ENCODE peak calls at places on chromosome 12, in six cellular contexts. M is left ventricle myocardium inferior; O is small intestine; U is breast epithelium; Y is CD8-positive, alpha-beta memory T cell; N is esophagus squamous epithelium. I is an unnamed sample.

GRCh38 chr12:108332791-108333382 is 6.2 kb downstream of the CMKLR1 start:
- DNase-seq in O (no peak), Y (no peak), N (no peak), M (peak), U (peak), I (peak)

GRCh38 chr12:108284163-108284562 is 54.9 kb downstream of the CMKLR1 start:
- DNase-seq in O (no peak), M (no peak), Y (no peak), N (no peak), U (no peak), I (no peak)

GRCh38 chr12:76804435-76804976 is 40.6 kb downstream of the ZDHHC17 start:
- DNase-seq in N (no peak), Y (no peak), M (no peak), O (peak), U (no peak), I (no peak)

GRCh38 chr12:49953961-49954835 is 3.7 kb downstream of the AQP2 start:
- DNase-seq in U (no peak), M (no peak), Y (no peak), N (no peak), O (no peak), I (no peak)

GRCh38 chr12:2138294-2138693 is 85.5 kb downstream of the CACNA1C start:
- DNase-seq in Y (no peak), M (no peak), N (no peak), O (no peak), U (no peak), I (no peak)

GRCh38 chr12:104604995-104605675 is 148.4 kb downstream of the CHST11 start:
- DNase-seq in M (no peak), U (no peak), Y (no peak), N (no peak), O (no peak), I (no peak)

GRCh38 chr12:11693068-11693467 is 43.6 kb downstream of the ETV6 start:
- DNase-seq in O (no peak), U (no peak), Y (no peak), N (no peak), M (no peak), I (no peak)

GRCh38 chr12:88420460-88420859 is 159.8 kb downstream of the KITLG start:
- DNase-seq in N (no peak), M (no peak), O (no peak), U (no peak), Y (no peak), I (no peak)

GRCh38 chr12:100311317-100311716 is 44.3 kb downstream of the SCYL2 start:
- DNase-seq in U (no peak), N (no peak), O (no peak), Y (no peak), M (no peak), I (no peak)

GRCh38 chr12:109440851-109441490 is 36.1 kb downstream of the KCTD10 start:
- DNase-seq in M (no peak), O (peak), N (no peak), Y (no peak), U (peak), I (no peak)

GRCh38 chr12:46677749-46678148 is 148.0 kb downstream of the SLC38A4 start:
- DNase-seq in N (no peak), O (no peak), M (no peak), Y (no peak), U (no peak), I (no peak)

GRCh38 chr12:75585309-75585708 is 73.9 kb upstream of the KRR1 start:
- DNase-seq in O (no peak), M (no peak), Y (no peak), U (no peak), N (no peak), I (no peak)

GRCh38 chr12:75658826-75659823 is 147.7 kb upstream of the KRR1 start:
- DNase-seq in N (no peak), O (no peak), M (no peak), Y (no peak), U (no peak), I (no peak)

GRCh38 chr12:75632452-75632851 is 121.0 kb upstream of the KRR1 start:
- DNase-seq in Y (no peak), U (no peak), O (no peak), M (no peak), N (no peak), I (no peak)

GRCh38 chr12:52362118-52362726 is 5.1 kb downstream of the KRT85 start:
- DNase-seq in Y (no peak), N (no peak), O (no peak), U (no peak), M (no peak), I (no peak)

GRCh38 chr12:51888316-51889215 is 663 bp downstream of the ANKRD33 start:
- DNase-seq in M (no peak), N (no peak), Y (no peak), U (no peak), O (no peak), I (no peak)

GRCh38 chr12:42474391-42474790 is 115.2 kb downstream of the PRICKLE1 start:
- DNase-seq in O (no peak), Y (no peak), M (no peak), U (no peak), N (no peak), I (no peak)

GRCh38 chr12:104334581-104334980 is 31.0 kb downstream of the EID3 start:
- DNase-seq in N (no peak), O (no peak), U (no peak), Y (no peak), M (no peak), I (no peak)

GRCh38 chr12:123721245-123721644 is 9.1 kb downstream of the ATP6V0A2 start:
- DNase-seq in N (no peak), U (no peak), O (peak), M (no peak), Y (no peak), I (no peak)

GRCh38 chr12:23795494-23795893 is 154.0 kb downstream of the SOX5 start:
- DNase-seq in M (no peak), U (no peak), Y (no peak), O (no peak), N (no peak), I (no peak)

GRCh38 chr12:107468182-107468581 is 217.4 kb upstream of the PWP1 start:
- DNase-seq in N (no peak), Y (no peak), O (no peak), U (no peak), M (no peak), I (no peak)

GRCh38 chr12:20024194-20024593 is 344.1 kb upstream of the PDE3A start:
- DNase-seq in Y (no peak), M (no peak), O (no peak), U (no peak), N (no peak), I (no peak)

GRCh38 chr12:95129115-95129514 is 55.7 kb upstream of the NR2C1 start:
- DNase-seq in M (no peak), U (no peak), N (no peak), Y (no peak), O (no peak), I (no peak)

GRCh38 chr12:126156806-126157574 is 1091.8 kb downstream of the AACS start:
- DNase-seq in M (no peak), O (no peak), Y (no peak), N (no peak), U (no peak), I (no peak)

GRCh38 chr12:32671930-32672785 is 6.9 kb upstream of the DNM1L start:
- DNase-seq in M (no peak), N (no peak), U (no peak), Y (no peak), O (peak), I (no peak)

GRCh38 chr12:50515587-50515986 is 10.8 kb downstream of the DIP2B start:
- DNase-seq in N (no peak), M (no peak), U (no peak), Y (no peak), O (no peak), I (no peak)

GRCh38 chr12:10018390-10018789 is 8.0 kb downstream of the CLEC12B start:
- DNase-seq in Y (no peak), M (no peak), N (no peak), U (no peak), O (no peak), I (no peak)

GRCh38 chr12:106794369-106794768 is 19.9 kb downstream of the RIC8B start:
- DNase-seq in N (no peak), O (no peak), U (no peak), Y (no peak), M (no peak), I (no peak)

GRCh38 chr12:401235-402126 is at the start of gene CCDC77:
- DNase-seq in N (no peak), Y (peak), O (peak), U (peak), M (peak), I (peak)

GRCh38 chr12:400828-401227 is 616 bp upstream of the CCDC77 start:
- DNase-seq in N (no peak), M (no peak), U (no peak), Y (no peak), O (no peak), I (no peak)

DNA sequence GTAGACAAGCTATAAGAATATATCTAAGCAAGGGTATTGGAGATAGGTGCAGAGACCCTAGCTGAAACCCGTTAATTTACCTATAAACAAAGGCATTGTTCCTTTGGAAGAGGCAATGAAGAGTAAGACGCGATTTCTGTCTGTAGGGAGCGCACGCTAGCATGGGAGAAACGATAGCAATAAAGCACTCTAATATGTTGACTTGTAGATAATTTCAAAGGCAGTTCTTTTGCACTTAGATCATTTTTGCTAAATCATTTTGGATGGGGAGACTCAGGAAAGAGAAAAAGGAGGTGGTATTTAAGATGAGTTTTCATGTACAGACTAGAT is 648 bp downstream of the CCDC77 start:
- DNase-seq in Y (no peak), N (no peak), M (no peak), U (no peak), O (peak), I (no peak)
- H3K27ac ChIP-seq in Y (peak), N (peak), M (peak), U (peak), O (no peak), I (peak)

GRCh38 chr12:58051378-58051777 is 110.0 kb downstream of the ATP23 start:
- DNase-seq in O (no peak), N (no peak), M (no peak), U (no peak), Y (no peak), I (no peak)
- H3K4me3 ChIP-seq in O (no peak), N (no peak), M (no peak), U (no peak), Y (no peak), I (no peak)

GRCh38 chr12:5499566-5500325 is 67.8 kb downstream of the NTF3 start:
- DNase-seq in U (no peak), M (no peak), O (peak), Y (no peak), N (no peak), I (peak)

GRCh38 chr12:5500326-5500659 is 68.4 kb downstream of the NTF3 start:
- DNase-seq in O (no peak), N (no peak), U (no peak), Y (no peak), M (no peak), I (peak)

GRCh38 chr12:5497329-5498058 is 65.6 kb downstream of the NTF3 start:
- DNase-seq in U (no peak), O (peak), N (no peak), Y (no peak), M (no peak), I (peak)

GRCh38 chr12:5498081-5498480 is 66.2 kb downstream of the NTF3 start:
- DNase-seq in U (no peak), N (no peak), M (no peak), O (no peak), Y (no peak), I (no peak)

GRCh38 chr12:5498806-5499205 is 66.9 kb downstream of the NTF3 start:
- DNase-seq in N (no peak), U (no peak), O (no peak), Y (no peak), M (no peak), I (no peak)
- H3K27ac ChIP-seq in N (no peak), U (no peak), O (peak), Y (no peak), M (no peak), I (no peak)

GRCh38 chr12:14258468-14258947 is 107.0 kb upstream of the ATF7IP start:
- DNase-seq in O (no peak), U (no peak), M (no peak), N (no peak), Y (no peak), I (no peak)
- H3K4me3 ChIP-seq in O (no peak), U (peak), M (no peak), N (no peak), Y (no peak), I (no peak)

GRCh38 chr12:6352198-6353173 is 10.6 kb upstream of the TNFRSF1A start:
- DNase-seq in O (no peak), Y (no peak), N (no peak), U (no peak), M (no peak), I (no peak)
- H3K27ac ChIP-seq in O (no peak), Y (no peak), N (peak), U (no peak), M (peak), I (no peak)

GRCh38 chr12:117045998-117046374 is 53.2 kb downstream of the TESC start:
- DNase-seq in U (no peak), M (no peak), Y (no peak), O (no peak), N (no peak), I (no peak)

GRCh38 chr12:117044790-117045174 is 54.4 kb downstream of the TESC start:
- DNase-seq in Y (no peak), U (no peak), N (no peak), M (no peak), O (no peak), I (no peak)

GRCh38 chr12:117046425-117046824 is 52.8 kb downstream of the TESC start:
- DNase-seq in U (no peak), O (no peak), Y (no peak), M (no peak), N (no peak), I (no peak)

GRCh38 chr12:117044311-117044710 is 54.9 kb downstream of the TESC start:
- DNase-seq in U (no peak), M (no peak), O (no peak), Y (no peak), N (no peak), I (no peak)

DNA sequence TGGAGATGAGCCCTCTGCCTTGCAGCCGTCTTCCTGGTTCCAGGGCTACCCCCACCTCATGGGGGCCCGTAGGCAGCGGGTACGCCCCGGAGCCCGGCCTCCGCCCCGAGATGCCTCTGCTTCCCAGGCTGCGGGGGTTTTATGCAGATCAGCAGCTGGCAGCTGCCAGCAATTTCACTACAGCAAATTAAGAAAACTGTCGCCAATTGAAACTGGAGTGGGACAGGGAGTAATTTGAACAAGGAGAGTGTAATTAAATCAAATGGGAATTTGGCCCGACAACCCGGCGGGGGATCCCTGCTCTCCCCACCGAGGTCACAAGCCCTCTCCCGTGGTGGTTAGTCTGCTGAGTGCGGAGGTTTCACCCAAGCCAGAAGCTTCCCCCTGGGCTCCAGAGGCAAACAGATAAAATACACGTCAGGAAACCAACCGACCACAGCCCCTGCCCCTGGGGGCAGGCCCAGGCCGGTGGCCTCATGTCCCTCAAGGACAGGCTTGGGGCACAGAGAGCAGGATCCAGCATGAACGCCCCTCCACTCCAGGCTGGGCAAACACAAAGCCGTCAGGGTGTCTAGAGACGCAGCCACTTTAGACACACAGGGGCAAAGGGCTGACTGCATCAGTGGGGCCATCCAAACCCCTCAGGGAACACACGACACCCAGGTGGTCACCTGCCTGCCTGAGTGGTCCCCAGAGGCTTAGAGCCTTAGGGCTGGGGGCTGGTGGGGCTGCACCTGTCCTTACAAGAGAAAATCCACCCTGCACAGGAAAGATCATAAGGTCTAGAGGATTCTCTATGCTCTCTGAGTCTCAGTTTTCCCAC is 53.8 kb downstream of the TESC start:
- DNase-seq in M (no peak), N (no peak), Y (no peak), O (no peak), U (no peak), I (no peak)
- H3K4me3 ChIP-seq in M (no peak), N (no peak), Y (no peak), O (no peak), U (peak), I (no peak)

GRCh38 chr12:15787801-15788200 is 1.4 kb downstream of the EPS8 start:
- DNase-seq in N (no peak), Y (no peak), U (no peak), O (peak), M (no peak), I (no peak)

GRCh38 chr12:15794196-15794595 is 5.0 kb upstream of the EPS8 start:
- DNase-seq in Y (no peak), M (no peak), O (no peak), U (no peak), N (no peak), I (no peak)

GRCh38 chr12:15788266-15789214 is 648 bp downstream of the EPS8 start:
- DNase-seq in U (peak), N (no peak), M (peak), Y (peak), O (peak), I (no peak)

GRCh38 chr12:15794836-15795235 is 5.6 kb upstream of the EPS8 start:
- DNase-seq in Y (no peak), N (no peak), O (no peak), U (no peak), M (no peak), I (no peak)

DNA sequence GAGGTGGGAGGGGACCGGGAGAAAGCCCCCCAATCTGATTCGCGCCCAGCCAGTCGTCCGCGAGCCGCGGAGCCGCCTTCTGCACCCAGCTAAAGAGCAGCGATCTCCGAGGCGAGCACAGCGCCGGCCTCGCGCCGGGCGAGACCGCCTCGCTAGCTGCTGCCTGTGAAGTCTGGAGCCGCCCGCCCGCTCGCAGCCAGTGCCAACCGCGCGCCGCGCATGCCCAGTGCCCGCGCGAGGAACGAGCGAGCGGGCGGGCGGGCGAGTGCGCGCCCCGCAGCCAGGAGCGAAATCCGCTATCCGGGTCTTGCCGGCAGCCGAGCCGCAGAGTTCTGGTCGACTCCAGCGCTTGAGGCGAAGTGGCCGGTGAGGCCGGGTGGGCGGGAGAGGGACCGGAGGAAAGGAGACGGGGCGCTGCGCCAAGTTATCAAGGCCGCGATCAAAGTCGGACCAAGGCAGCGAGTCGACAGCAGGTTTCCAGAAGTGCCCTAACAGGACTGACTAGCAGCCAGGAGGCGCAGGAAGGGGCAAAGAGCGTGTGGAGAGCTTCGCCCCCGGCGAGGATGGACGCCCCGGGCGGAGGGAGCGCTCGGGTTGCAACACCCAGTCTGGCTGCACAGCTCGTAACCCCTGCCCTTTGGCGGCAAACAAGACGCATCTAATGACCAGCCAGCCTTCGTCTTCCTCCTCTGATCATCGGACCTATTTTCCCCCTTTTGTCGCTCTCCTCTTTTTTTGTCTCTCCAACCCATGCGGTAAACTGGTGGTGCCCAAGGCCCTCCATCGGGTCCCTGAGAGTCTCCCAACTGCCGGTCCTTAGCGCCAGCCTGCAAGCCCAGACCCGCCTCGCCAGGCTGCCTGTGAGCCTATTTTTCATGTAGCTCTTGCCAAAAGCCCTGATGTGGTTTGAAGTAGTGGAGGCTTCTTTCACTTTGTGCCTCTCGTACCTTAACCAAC is at the start of gene EPS8:
- DNase-seq in Y (peak), U (peak), O (peak), M (peak), N (peak), I (peak)
- H3K27ac ChIP-seq in Y (no peak), U (peak), O (peak), M (peak), N (peak), I (peak)

I was measured in ascending aorta.